ENCODE peak calls at places on chromosomes 7 and 10, in ten cellular contexts. One of them, this sample, is unnamed.

GRCh38 chr7:65233409-65234034 is 140.1 kb upstream of the ZNF92 start:
- DNase-seq in HuH-7: no peak
- DNase-seq in KG1: no peak
- DNase-seq in neural crest cell: no peak
- DNase-seq in activated CD4-positive, alpha-beta T cell treated with anti-CD3 and anti-CD28 coated beads for 36 hours: no peak
- DNase-seq in esophagus muscularis mucosa: no peak
- DNase-seq in AG08395: no peak
- DNase-seq in SK-N-SH: no peak
- DNase-seq in stimulated activated CD8-positive, alpha-beta memory T cell treated with anti-CD3 and anti-CD28 coated beads, Interleukin-4, amount 100 ng/mL, for 24 hours: no peak
- DNase-seq in fibroblast of the conjunctiva: no peak
- DNase-seq in this sample: no peak

GRCh38 chr10:767211-767610 is 77.7 kb upstream of the DIP2C start:
- DNase-seq in HuH-7: no peak
- DNase-seq in KG1: no peak
- DNase-seq in neural crest cell: no peak
- DNase-seq in activated CD4-positive, alpha-beta T cell treated with anti-CD3 and anti-CD28 coated beads for 36 hours: no peak
- DNase-seq in esophagus muscularis mucosa: no peak
- DNase-seq in AG08395: no peak
- DNase-seq in SK-N-SH: no peak
- DNase-seq in stimulated activated CD8-positive, alpha-beta memory T cell treated with anti-CD3 and anti-CD28 coated beads, Interleukin-4, amount 100 ng/mL, for 24 hours: no peak
- DNase-seq in fibroblast of the conjunctiva: no peak
- DNase-seq in this sample: no peak

GRCh38 chr7:157176771-157177170 is 38.0 kb downstream of the UBE3C start:
- DNase-seq in HuH-7: no peak
- DNase-seq in KG1: no peak
- DNase-seq in neural crest cell: no peak
- DNase-seq in activated CD4-positive, alpha-beta T cell treated with anti-CD3 and anti-CD28 coated beads for 36 hours: no peak
- DNase-seq in esophagus muscularis mucosa: no peak
- DNase-seq in AG08395: no peak
- DNase-seq in SK-N-SH: no peak
- DNase-seq in stimulated activated CD8-positive, alpha-beta memory T cell treated with anti-CD3 and anti-CD28 coated beads, Interleukin-4, amount 100 ng/mL, for 24 hours: no peak
- DNase-seq in fibroblast of the conjunctiva: no peak
- DNase-seq in this sample: no peak

GRCh38 chr7:34136698-34137097 is 231.4 kb downstream of the BMPER start:
- DNase-seq in HuH-7: no peak
- DNase-seq in KG1: no peak
- DNase-seq in neural crest cell: no peak
- DNase-seq in activated CD4-positive, alpha-beta T cell treated with anti-CD3 and anti-CD28 coated beads for 36 hours: no peak
- DNase-seq in esophagus muscularis mucosa: peak
- DNase-seq in AG08395: no peak
- DNase-seq in SK-N-SH: no peak
- DNase-seq in stimulated activated CD8-positive, alpha-beta memory T cell treated with anti-CD3 and anti-CD28 coated beads, Interleukin-4, amount 100 ng/mL, for 24 hours: no peak
- DNase-seq in fibroblast of the conjunctiva: no peak
- DNase-seq in this sample: no peak

GRCh38 chr10:96758423-96758822 is 38.1 kb upstream of the PIK3AP1 start:
- DNase-seq in HuH-7: no peak
- DNase-seq in KG1: peak
- DNase-seq in neural crest cell: no peak
- DNase-seq in activated CD4-positive, alpha-beta T cell treated with anti-CD3 and anti-CD28 coated beads for 36 hours: no peak
- DNase-seq in esophagus muscularis mucosa: no peak
- DNase-seq in AG08395: no peak
- DNase-seq in SK-N-SH: no peak
- DNase-seq in stimulated activated CD8-positive, alpha-beta memory T cell treated with anti-CD3 and anti-CD28 coated beads, Interleukin-4, amount 100 ng/mL, for 24 hours: no peak
- DNase-seq in fibroblast of the conjunctiva: no peak
- DNase-seq in this sample: no peak

GRCh38 chr10:96768136-96768535 is 47.8 kb upstream of the PIK3AP1 start:
- DNase-seq in HuH-7: no peak
- DNase-seq in KG1: no peak
- DNase-seq in neural crest cell: no peak
- DNase-seq in activated CD4-positive, alpha-beta T cell treated with anti-CD3 and anti-CD28 coated beads for 36 hours: no peak
- DNase-seq in esophagus muscularis mucosa: no peak
- DNase-seq in AG08395: no peak
- DNase-seq in SK-N-SH: no peak
- DNase-seq in stimulated activated CD8-positive, alpha-beta memory T cell treated with anti-CD3 and anti-CD28 coated beads, Interleukin-4, amount 100 ng/mL, for 24 hours: no peak
- DNase-seq in fibroblast of the conjunctiva: no peak
- DNase-seq in this sample: no peak

GRCh38 chr7:2628137-2628482 is 3.7 kb upstream of the TTYH3 start:
- DNase-seq in HuH-7: no peak
- DNase-seq in KG1: no peak
- DNase-seq in neural crest cell: no peak
- DNase-seq in activated CD4-positive, alpha-beta T cell treated with anti-CD3 and anti-CD28 coated beads for 36 hours: no peak
- DNase-seq in esophagus muscularis mucosa: no peak
- DNase-seq in AG08395: no peak
- DNase-seq in SK-N-SH: no peak
- DNase-seq in stimulated activated CD8-positive, alpha-beta memory T cell treated with anti-CD3 and anti-CD28 coated beads, Interleukin-4, amount 100 ng/mL, for 24 hours: no peak
- DNase-seq in fibroblast of the conjunctiva: no peak
- DNase-seq in this sample: no peak

GRCh38 chr10:6401562-6402348 is 178.3 kb downstream of the PRKCQ start:
- DNase-seq in HuH-7: peak
- DNase-seq in KG1: peak
- DNase-seq in neural crest cell: peak
- DNase-seq in activated CD4-positive, alpha-beta T cell treated with anti-CD3 and anti-CD28 coated beads for 36 hours: peak
- DNase-seq in esophagus muscularis mucosa: no peak
- DNase-seq in AG08395: peak
- DNase-seq in SK-N-SH: peak
- DNase-seq in stimulated activated CD8-positive, alpha-beta memory T cell treated with anti-CD3 and anti-CD28 coated beads, Interleukin-4, amount 100 ng/mL, for 24 hours: no peak
- DNase-seq in fibroblast of the conjunctiva: peak
- DNase-seq in this sample: peak

GRCh38 chr7:20858913-20859312 is 72.2 kb upstream of the SP8 start:
- DNase-seq in HuH-7: no peak
- DNase-seq in KG1: no peak
- DNase-seq in neural crest cell: no peak
- DNase-seq in activated CD4-positive, alpha-beta T cell treated with anti-CD3 and anti-CD28 coated beads for 36 hours: no peak
- DNase-seq in esophagus muscularis mucosa: no peak
- DNase-seq in AG08395: no peak
- DNase-seq in SK-N-SH: no peak
- DNase-seq in stimulated activated CD8-positive, alpha-beta memory T cell treated with anti-CD3 and anti-CD28 coated beads, Interleukin-4, amount 100 ng/mL, for 24 hours: no peak
- DNase-seq in fibroblast of the conjunctiva: no peak
- DNase-seq in this sample: no peak

GRCh38 chr10:7333995-7334964 is 76.6 kb downstream of the SFMBT2 start:
- DNase-seq in HuH-7: no peak
- DNase-seq in KG1: no peak
- DNase-seq in neural crest cell: no peak
- DNase-seq in activated CD4-positive, alpha-beta T cell treated with anti-CD3 and anti-CD28 coated beads for 36 hours: no peak
- DNase-seq in esophagus muscularis mucosa: no peak
- DNase-seq in AG08395: no peak
- DNase-seq in SK-N-SH: no peak
- DNase-seq in stimulated activated CD8-positive, alpha-beta memory T cell treated with anti-CD3 and anti-CD28 coated beads, Interleukin-4, amount 100 ng/mL, for 24 hours: no peak
- DNase-seq in fibroblast of the conjunctiva: no peak
- DNase-seq in this sample: peak